ENCODE peak calls at places on chromosomes 2 and 18, in nine cellular contexts. V, F, H, R, B, A, S, Q and E are unnamed samples.

GRCh38 chr2:198916548-198916947 is 541.2 kb downstream of the SATB2 start:
- DNase-seq in V (no peak), F (no peak), H (no peak), R (no peak), B (no peak), A (no peak), S (no peak), Q (no peak), E (no peak)

GRCh38 chr2:145199832-145200231 is 679.9 kb upstream of the ZEB2 start:
- DNase-seq in V (no peak), F (no peak), H (no peak), R (no peak), B (no peak), A (peak; percentile 16), S (no peak), Q (no peak), E (no peak)

GRCh38 chr18:10851824-10852225 is 297.5 kb downstream of the PIEZO2 start:
- DNase-seq in V (no peak), F (no peak), H (no peak), R (peak; percentile 27), B (no peak), A (peak; percentile 81), S (no peak), Q (peak; percentile 16), E (no peak)

GRCh38 chr18:69787825-69788547 is 159.7 kb downstream of the CD226 start:
- DNase-seq in V (no peak), F (no peak), H (no peak), R (peak; percentile 37), B (no peak), A (peak; percentile 83), S (no peak), Q (no peak), E (no peak)

GRCh38 chr2:150146879-150147278 is 340.6 kb downstream of the RND3 start:
- DNase-seq in V (no peak), F (no peak), H (no peak), R (no peak), B (no peak), A (no peak), S (no peak), Q (no peak), E (no peak)

GRCh38 chr18:49023281-49023937 is 72.6 kb upstream of the SMAD7 start:
- DNase-seq in V (no peak), F (no peak), H (no peak), R (no peak), B (peak; percentile 61), A (no peak), S (peak; percentile 20), Q (no peak), E (no peak)

GRCh38 chr2:188265315-188265714 is 26.4 kb upstream of the GULP1 start:
- DNase-seq in V (no peak), F (no peak), H (no peak), R (no peak), B (no peak), A (no peak), S (no peak), Q (no peak), E (no peak)

GRCh38 chr18:49052891-49053644 is 102.3 kb upstream of the SMAD7 start:
- DNase-seq in V (no peak), F (no peak), H (no peak), R (no peak), B (no peak), A (peak; percentile 97), S (no peak), Q (no peak), E (no peak)

GRCh38 chr2:157692768-157693167 is 64.1 kb upstream of the ACVR1C start:
- DNase-seq in V (no peak), F (no peak), H (no peak), R (no peak), B (no peak), A (peak; percentile 97), S (no peak), Q (no peak), E (no peak)

GRCh38 chr2:74045454-74045853 is 60.7 kb downstream of the TET3 start:
- DNase-seq in V (no peak), F (no peak), H (no peak), R (no peak), B (no peak), A (peak; percentile 66), S (no peak), Q (no peak), E (no peak)

GRCh38 chr18:2939317-2939716 is 73.6 kb downstream of the LPIN2 start:
- DNase-seq in V (peak; percentile 82), F (no peak), H (peak; percentile 91), R (no peak), B (no peak), A (no peak), S (peak; percentile 78), Q (peak; percentile 58), E (no peak)
- TF ChIP-seq POLR2A in V (peak; percentile 44), F (no peak), H (peak; percentile 23), R (no peak), B (no peak), A (no peak), S (no peak), Q (no peak), E (no peak)

DNA sequence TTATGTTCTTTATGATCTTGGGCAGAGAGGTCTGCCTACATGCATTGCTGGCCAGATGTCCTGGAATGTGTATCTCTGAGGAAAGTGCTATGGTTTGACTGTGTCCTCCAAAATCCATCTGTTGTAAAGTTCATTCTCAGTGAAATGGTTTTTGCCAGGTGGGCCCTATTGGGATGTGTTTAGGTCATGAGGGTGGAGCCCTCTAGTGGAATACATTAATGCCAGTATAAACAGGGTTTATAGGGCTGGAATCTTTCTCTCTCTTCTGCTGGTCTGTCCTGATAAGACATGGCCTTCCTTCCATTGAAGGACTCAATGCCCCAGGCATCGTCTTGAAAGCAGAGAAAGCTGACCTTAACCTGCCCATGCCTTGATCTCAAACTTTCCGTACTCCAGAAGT is 258.5 kb downstream of the RPIA start:
- DNase-seq in V (no peak), F (no peak), H (no peak), R (no peak), B (no peak), A (no peak), S (no peak), Q (peak; percentile 10), E (no peak)
- TF ChIP-seq CTCF in V (peak; percentile 6), F (no peak), H (no peak), R (peak; percentile 64), B (no peak), A (peak; percentile 19), S (no peak), Q (peak; percentile 38), E (no peak)

DNA sequence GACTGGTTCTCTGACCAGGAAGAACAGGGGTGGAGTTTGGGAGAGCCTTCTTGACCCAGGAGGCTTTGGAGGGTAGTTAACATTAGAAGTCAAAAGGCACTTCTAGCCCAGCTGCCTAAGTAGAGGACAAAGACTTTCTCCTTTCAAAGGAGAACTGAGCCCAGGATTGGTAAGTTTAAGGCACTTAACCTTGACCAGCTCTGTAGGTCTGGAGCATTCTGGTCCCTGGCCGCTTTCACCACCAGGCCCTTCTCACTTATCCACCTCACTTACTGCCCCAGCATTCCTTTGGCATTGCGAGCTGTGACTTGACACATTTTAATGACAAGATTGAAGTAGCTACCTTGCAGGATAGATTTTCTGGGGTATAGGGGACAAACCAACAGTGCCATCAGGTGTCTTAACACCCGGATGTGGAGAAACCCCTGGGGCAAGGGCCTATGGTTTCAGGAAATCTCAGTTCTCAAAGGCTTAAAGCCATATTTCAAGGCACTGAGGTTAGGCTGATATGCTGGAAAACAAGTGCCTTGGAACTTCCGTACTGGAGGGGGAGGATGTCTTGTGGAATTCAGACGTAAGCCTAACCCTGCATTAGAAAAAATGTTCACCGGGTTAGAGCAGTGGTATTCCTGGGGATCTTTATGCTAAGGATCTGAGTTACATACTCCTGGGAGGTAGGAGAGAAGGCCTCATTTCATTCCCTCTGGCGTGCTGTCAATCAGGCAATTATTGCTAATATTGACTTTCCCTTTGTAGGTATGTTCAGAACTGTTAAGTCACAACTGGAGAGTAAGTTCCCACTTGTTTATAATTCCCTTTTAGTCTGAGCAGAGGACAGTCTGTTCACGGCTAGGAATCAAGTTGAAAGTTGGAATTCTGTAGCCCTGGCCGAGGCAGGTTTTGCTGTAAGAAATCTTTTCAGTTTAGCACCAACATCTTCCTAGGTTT is 4.3 kb downstream of the C2orf68 start:
- DNase-seq in V (no peak), F (no peak), H (no peak), R (no peak), B (no peak), A (no peak), S (no peak), Q (no peak), E (no peak)
- TF ChIP-seq POLR2A in V (no peak), F (no peak), H (no peak), R (no peak), B (no peak), A (no peak), S (no peak), Q (no peak), E (no peak)

GRCh38 chr2:197786010-197786877 is 1.1 kb upstream of the BOLL start:
- DNase-seq in V (peak; percentile 39), F (peak; percentile 37), H (peak; percentile 58), R (no peak), B (no peak), A (no peak), S (peak; percentile 56), Q (peak; percentile 35), E (peak; percentile 35)
- TF ChIP-seq CTCF in V (peak; percentile 43), F (peak; percentile 45), H (no peak), R (peak; percentile 43), B (peak; percentile 20), A (peak; percentile 23), S (no peak), Q (peak; percentile 68), E (peak; percentile 26)